ENCODE peak calls at places on chromosomes 3 and 15, in five cellular contexts. E is PC-3, S is fibroblast of lung, J is neuronal stem cell, M is neural progenitor cell. R is an unnamed sample.

GRCh38 chr3:99869621-99870020 is 52.0 kb downstream of the CMSS1 start:
- DNase-seq in J (no peak), E (no peak), M (no peak), S (no peak), R (no peak)

GRCh38 chr15:25465835-25466234 is 27.0 kb upstream of the UBE3A start:
- DNase-seq in M (no peak), S (no peak), E (no peak), J (no peak), R (no peak)

GRCh38 chr3:124492824-124493223 is 237.4 kb upstream of the UMPS start:
- DNase-seq in E (peak; percentile 94), M (no peak), J (no peak), S (peak; percentile 14), R (peak; percentile 76)

GRCh38 chr3:56683122-56683817 is at the start of gene TASOR:
- DNase-seq in J (peak; percentile 51), M (peak; percentile 74), E (peak; percentile 85), S (peak; percentile 80), R (peak; percentile 92)

GRCh38 chr3:115146418-115147328 is at the start of gene ZBTB20:
- DNase-seq in S (peak; percentile 74), E (peak; percentile 40), M (peak; percentile 86), J (peak; percentile 67), R (peak; percentile 85)

GRCh38 chr3:45487508-45487907 is 99.1 kb downstream of the LARS2 start:
- DNase-seq in E (no peak), M (no peak), J (no peak), S (no peak), R (no peak)

GRCh38 chr3:24506966-24507775 is 12.5 kb upstream of the THRB start:
- DNase-seq in S (peak; percentile 60), J (no peak), M (no peak), E (peak; percentile 39), R (no peak)

GRCh38 chr3:67719333-67719732 is 64.9 kb upstream of the SUCLG2 start:
- DNase-seq in E (peak; percentile 74), S (no peak), J (no peak), M (no peak), R (no peak)

GRCh38 chr15:61879219-61879618 is 181.0 kb downstream of the VPS13C start:
- DNase-seq in J (no peak), S (no peak), E (peak; percentile 95), M (no peak), R (peak; percentile 13)

DNA sequence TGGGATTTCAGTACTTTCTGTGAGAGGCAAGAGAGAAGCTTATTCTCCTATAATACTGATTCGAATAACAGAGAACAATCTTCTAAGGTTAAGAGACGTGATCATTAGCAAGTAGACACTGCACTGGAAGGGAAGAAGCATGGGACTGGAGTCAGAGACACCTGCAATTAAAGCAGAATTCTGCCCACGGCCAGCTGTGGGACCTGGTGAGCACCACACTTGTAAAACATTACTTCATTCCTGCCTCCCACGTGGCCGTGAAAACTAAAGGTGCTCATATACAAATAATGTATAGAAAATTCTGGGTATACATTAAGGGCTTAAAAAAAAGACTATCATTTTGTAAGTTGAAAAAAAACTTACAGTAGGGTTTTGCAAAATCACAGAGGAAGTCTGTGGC is 2.0 kb downstream of the TM2D3 start:
- DNase-seq in J (no peak), M (no peak), S (no peak), E (no peak), R (no peak)
- H3K27ac ChIP-seq in J (no peak overlapping the region), M (no peak overlapping the region), S (no peak overlapping the region), E (no peak overlapping the region), R (no peak overlapping the region)

DNA sequence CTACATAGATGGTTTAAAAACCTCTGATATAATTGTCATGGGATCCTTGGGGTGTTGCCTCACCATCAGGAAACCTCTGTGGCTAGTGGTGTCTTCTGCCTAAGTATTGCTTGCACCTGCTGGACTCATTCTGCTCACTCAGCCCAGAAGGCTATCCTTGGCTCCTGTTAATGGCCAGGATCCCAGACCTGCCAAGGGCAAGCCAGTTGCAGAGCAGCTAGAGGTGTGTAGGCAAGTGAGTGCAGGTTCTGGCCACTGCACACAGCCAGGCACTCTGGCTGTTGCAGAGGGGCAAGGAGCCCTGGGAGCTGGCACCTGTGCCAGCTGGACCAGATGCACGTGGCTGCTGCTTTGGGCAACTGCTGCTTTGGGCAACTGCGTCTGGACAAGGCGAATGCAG is 1125.8 kb downstream of the SI start:
- DNase-seq in E (no peak), M (no peak), J (no peak), S (no peak), R (no peak)
- H3K4me2 ChIP-seq in E (no peak overlapping the region), M (no peak overlapping the region), J (no peak overlapping the region), S (no peak overlapping the region), R (no peak overlapping the region)

DNA sequence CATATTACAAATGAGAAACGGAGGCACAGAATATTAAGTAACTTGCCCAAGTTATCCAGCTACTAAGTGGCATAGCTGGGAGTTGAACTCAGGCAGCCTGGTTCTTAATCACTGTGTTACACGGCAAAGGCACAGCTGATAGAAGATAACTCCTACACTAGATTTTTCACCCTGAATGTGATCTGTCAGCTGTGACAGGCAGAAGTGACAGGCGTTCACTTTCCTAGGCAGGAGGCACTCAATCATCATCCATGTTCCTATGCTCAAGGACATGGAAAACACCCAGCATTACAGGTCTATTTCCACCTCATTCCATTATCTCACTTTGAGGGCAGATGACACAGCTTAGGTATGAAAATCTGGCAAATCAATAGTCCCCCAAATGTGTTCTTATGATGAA is 35.6 kb downstream of the TBC1D2B start:
- DNase-seq in M (no peak), S (no peak), E (no peak), J (no peak), R (no peak)
- H3K27ac ChIP-seq in M (no peak overlapping the region), S (no peak overlapping the region), E (no peak overlapping the region), J (no peak overlapping the region), R (no peak overlapping the region)

GRCh38 chr3:48180530-48181253 is 7.5 kb downstream of the CDC25A start:
- DNase-seq in M (no peak), J (no peak), E (no peak), S (no peak), R (peak; percentile 16)

GRCh38 chr3:48186993-48187578 is 1.1 kb downstream of the CDC25A start:
- DNase-seq in J (no peak), E (peak; percentile 27), M (peak; percentile 38), S (peak; percentile 38), R (no peak)

GRCh38 chr3:48187579-48188265 is 495 bp downstream of the CDC25A start:
- DNase-seq in J (peak; percentile 11), S (peak; percentile 82), M (no peak), E (peak; percentile 33), R (peak; percentile 74)

GRCh38 chr3:48185129-48185528 is 3.1 kb downstream of the CDC25A start:
- DNase-seq in S (no peak), M (no peak), E (no peak), J (no peak), R (no peak)

DNA sequence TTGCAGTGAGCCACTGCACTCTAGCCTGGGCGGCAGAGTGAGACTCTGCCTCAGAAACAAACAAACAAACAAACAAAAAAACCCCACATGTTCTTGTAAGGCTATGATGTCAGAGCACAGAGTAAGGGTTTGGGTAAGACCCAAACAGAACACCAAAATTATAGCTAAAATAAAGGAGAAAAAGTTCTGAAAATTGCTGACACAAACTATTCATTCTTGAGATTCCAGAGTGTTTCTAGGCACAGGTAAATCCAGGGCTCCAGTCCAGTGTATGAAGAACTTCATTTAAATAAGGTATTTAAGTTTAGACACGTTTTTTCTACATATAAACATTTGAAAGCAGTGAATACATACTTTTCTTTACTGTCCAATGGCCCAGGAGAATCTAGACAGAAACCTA is 3.9 kb downstream of the CDC25A start:
- DNase-seq in E (no peak), J (no peak), S (no peak), M (no peak), R (no peak)
- H3K4me2 ChIP-seq in E (no peak overlapping the region), J (no peak overlapping the region), S (no peak overlapping the region), M (no peak overlapping the region), R (no peak overlapping the region)